ENCODE peak calls at places on chromosomes 12 and 14, in nine cellular contexts. K is NT2/D1, X is HAP-1, G is GM23338, W is adrenal gland, S is aorta, V is astrocyte, B is lung, L is A549. U is an unnamed sample.

GRCh38 chr12:95731519-95731958 is 59.0 kb downstream of the NTN4 start:
- DNase-seq in G (no peak), B (no peak), L (no peak), W (no peak), S (no peak), K (no peak), X (no peak), V (no peak), U (no peak)

GRCh38 chr14:73752297-73752992 is 38.3 kb upstream of the PNMA1 start:
- DNase-seq in B (no peak), X (no peak), G (peak; percentile 55), W (peak; percentile 92), V (peak; percentile 70), S (peak; percentile 90), L (no peak), K (no peak), U (no peak)

GRCh38 chr12:128052341-128052740 is 214.6 kb upstream of the TMEM132C start:
- DNase-seq in L (no peak), X (no peak), B (no peak), K (no peak), S (no peak), V (peak; percentile 51), W (no peak), G (no peak), U (no peak)

GRCh38 chr12:4828176-4828575 is 81.5 kb upstream of the KCNA1 start:
- DNase-seq in V (no peak), K (no peak), S (no peak), X (no peak), L (no peak), W (no peak), B (no peak), G (no peak), U (no peak)

GRCh38 chr12:130714591-130715149 is 1.4 kb downstream of the RIMBP2 start:
- DNase-seq in S (no peak), L (no peak), K (no peak), B (no peak), G (no peak), V (no peak), W (peak; percentile 52), X (no peak), U (no peak)

GRCh38 chr12:14950421-14950820 is 11.0 kb downstream of the ARHGDIB start:
- DNase-seq in S (no peak), G (no peak), K (no peak), W (no peak), V (peak; percentile 6), L (no peak), X (no peak), B (no peak), U (no peak)

GRCh38 chr12:120101617-120102016 is 14.9 kb downstream of the RAB35 start:
- DNase-seq in L (no peak), V (no peak), K (no peak), G (no peak), X (no peak), S (no peak), W (no peak), B (no peak), U (no peak)

GRCh38 chr12:42589465-42590323 is at the start of gene PRICKLE1:
- DNase-seq in K (peak; percentile 25), W (no peak), S (peak; percentile 83), B (no peak), X (peak; percentile 60), V (peak; percentile 71), G (peak; percentile 67), L (peak; percentile 24), U (peak; percentile 34)

GRCh38 chr14:69288001-69288771 is 28.2 kb downstream of the GALNT16 start:
- DNase-seq in X (no peak), L (peak; percentile 46), V (peak; percentile 67), W (peak; percentile 84), K (no peak), S (no peak), G (peak; percentile 41), B (no peak), U (peak; percentile 45)

GRCh38 chr12:95473440-95473946 is 459 bp upstream of the METAP2 start:
- DNase-seq in L (peak; percentile 43), K (no peak), S (no peak), V (no peak), B (peak; percentile 47), G (peak; percentile 43), W (peak; percentile 60), X (peak; percentile 56), U (peak; percentile 50)

GRCh38 chr12:9731393-9731792 is 1.5 kb downstream of the CLECL1 start:
- DNase-seq in L (no peak), S (no peak), X (no peak), K (no peak), V (no peak), W (no peak), B (no peak), G (no peak), U (no peak)

GRCh38 chr12:9730591-9730990 is 2.3 kb downstream of the CLECL1 start:
- DNase-seq in G (no peak), K (no peak), W (no peak), B (no peak), L (no peak), S (no peak), V (no peak), X (no peak), U (no peak)

GRCh38 chr12:9731797-9732196 is 1.1 kb downstream of the CLECL1 start:
- DNase-seq in G (no peak), W (no peak), V (no peak), X (no peak), S (no peak), B (no peak), L (no peak), K (no peak), U (no peak)

GRCh38 chr12:9735601-9736000 is 2.7 kb upstream of the CLECL1 start:
- DNase-seq in B (no peak), G (no peak), X (no peak), W (no peak), V (no peak), L (no peak), S (no peak), K (no peak), U (no peak)

DNA sequence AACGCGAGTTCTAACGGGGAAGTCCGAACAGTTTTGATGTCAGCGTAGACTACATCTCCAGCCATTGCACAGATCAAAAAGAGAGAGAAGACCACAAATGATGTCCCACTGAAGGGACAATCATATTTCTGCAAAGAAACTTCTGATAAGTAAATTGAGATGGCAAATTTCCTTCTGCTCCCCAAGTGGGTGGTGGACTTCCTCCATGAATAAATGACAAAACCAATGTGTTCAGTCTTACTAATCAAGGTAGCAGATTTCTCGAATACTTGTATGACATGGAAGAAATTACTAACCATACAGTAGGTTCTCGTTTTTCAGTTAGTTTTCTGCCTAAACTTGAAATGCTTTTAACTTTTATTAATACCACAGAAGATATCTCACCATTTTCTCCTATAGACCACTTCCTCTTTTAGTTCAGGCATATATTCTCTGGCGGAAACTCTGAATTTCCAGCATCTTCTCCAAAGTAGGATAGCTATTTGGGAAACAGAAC is at the start of gene CLECL1:
- DNase-seq in L (no peak), K (no peak), X (no peak), V (no peak), B (no peak), S (no peak), W (no peak), G (no peak), U (no peak)
- H3K4me3 ChIP-seq in L (no peak within 1 kb of the TSS), K (no peak within 1 kb of the TSS), X (no peak within 1 kb of the TSS), V (no peak within 1 kb of the TSS), B (no peak within 1 kb of the TSS), S (no peak within 1 kb of the TSS), W (no peak within 1 kb of the TSS), G (no peak within 1 kb of the TSS), U (no peak within 1 kb of the TSS)

GRCh38 chr12:104222981-104223380 is 7.4 kb downstream of the TXNRD1 start:
- DNase-seq in G (no peak), V (no peak), W (no peak), K (no peak), L (no peak), S (no peak), X (no peak), B (no peak), U (no peak)

GRCh38 chr12:104219908-104220404 is 4.4 kb downstream of the TXNRD1 start:
- DNase-seq in K (no peak), G (no peak), W (peak; percentile 84), V (peak; percentile 68), X (peak; percentile 48), B (peak; percentile 44), L (peak; percentile 93), S (no peak), U (peak; percentile 35)

GRCh38 chr12:104218935-104219334 is 3.4 kb downstream of the TXNRD1 start:
- DNase-seq in V (peak; percentile 30), W (no peak), G (no peak), K (no peak), X (no peak), B (no peak), L (no peak), S (no peak), U (no peak)

GRCh38 chr12:104219361-104219892 is 3.8 kb downstream of the TXNRD1 start:
- DNase-seq in V (peak; percentile 97), K (no peak), S (no peak), B (no peak), X (no peak), L (peak; percentile 87), G (no peak), W (no peak), U (no peak)

DNA sequence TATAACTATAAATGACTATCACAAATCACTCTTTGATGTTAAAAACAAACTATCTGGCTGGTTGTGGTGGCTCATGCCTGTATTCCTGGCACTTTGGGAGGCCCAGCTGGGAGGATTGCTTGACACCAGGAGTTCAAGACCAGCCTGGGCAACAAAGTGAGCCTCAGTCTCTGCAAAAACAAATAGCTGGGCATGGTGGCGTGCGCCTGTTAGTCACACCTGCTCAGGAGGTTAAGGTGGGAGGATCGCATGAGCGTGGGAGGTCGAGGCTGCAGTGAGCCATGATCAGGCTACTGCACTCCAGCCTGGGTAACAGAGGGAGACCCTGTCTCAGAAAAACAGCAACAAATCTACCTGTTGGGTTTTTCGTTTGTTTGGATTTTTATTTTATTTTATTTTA is 5.4 kb downstream of the TXNRD1 start:
- DNase-seq in B (no peak), X (no peak), G (no peak), K (no peak), S (no peak), W (no peak), L (no peak), V (no peak), U (no peak)
- H3K4me1 ChIP-seq in B (peaks cover 10% of the 10 kb centered on the region), X (peaks cover 27% of the 10 kb centered on the region), G (peaks cover 5% of the 10 kb centered on the region), K (no peaks in the 10 kb centered on the region), S (peaks cover 3% of the 10 kb centered on the region), W (peaks cover 30% of the 10 kb centered on the region), L (peaks cover 65% of the 10 kb centered on the region), V (peaks cover 19% of the 10 kb centered on the region), U (peaks cover 24% of the 10 kb centered on the region)

GRCh38 chr14:80269338-80269935 is 58.1 kb upstream of the DIO2 start:
- DNase-seq in G (no peak), V (peak; percentile 62), S (no peak), K (no peak), W (no peak), X (no peak), B (no peak), L (no peak), U (no peak)
- H3K4me3 ChIP-seq in G (no peak overlapping the region), V (no peak overlapping the region), S (no peak overlapping the region), K (no peak overlapping the region), W (no peak overlapping the region), X (no peak overlapping the region), B (no peak overlapping the region), L (no peak overlapping the region), U (no peak overlapping the region)

DNA sequence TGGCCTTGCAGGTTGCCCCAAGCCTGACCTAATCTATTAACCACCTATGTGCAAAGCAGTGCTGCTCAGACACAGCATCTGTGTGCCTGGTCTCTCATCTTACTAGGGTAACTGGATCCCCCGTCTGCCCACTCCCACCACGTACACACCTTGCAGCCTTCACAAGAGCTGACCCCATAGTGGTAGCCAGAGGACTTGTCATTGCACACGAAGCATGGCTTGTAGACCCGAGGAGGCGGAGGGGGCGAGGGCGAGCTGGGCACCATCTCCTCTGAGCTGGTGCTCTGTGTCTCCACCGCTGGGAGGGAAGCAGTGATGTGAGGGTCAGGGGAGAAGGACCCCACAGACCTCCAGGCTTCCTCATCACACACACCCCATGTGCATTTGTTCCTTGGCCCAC is 8.4 kb upstream of the ITGB7 start:
- DNase-seq in V (no peak), L (no peak), G (no peak), B (no peak), W (no peak), S (peak; percentile 62), K (no peak), X (no peak), U (no peak)
- H3K4me1 ChIP-seq in V (peaks cover 33% of the 10 kb centered on the region), L (peaks cover 31% of the 10 kb centered on the region), G (peaks cover 50% of the 10 kb centered on the region), B (no peaks in the 10 kb centered on the region), W (peaks cover 24% of the 10 kb centered on the region), S (no peaks in the 10 kb centered on the region), K (peaks cover 42% of the 10 kb centered on the region), X (peaks cover 22% of the 10 kb centered on the region), U (peaks cover 31% of the 10 kb centered on the region)

U was measured in body of pancreas.